ENCODE peak calls at places on chromosomes 3 and 15, in six cellular contexts. I is IMR-90, Z is neuronal stem cell, U is H9, N is mesenchymal stem cell, M is H1. P is an unnamed sample.

GRCh38 chr3:44342191-44342790 is 3.7 kb downstream of the TCAIM start:
- DNase-seq in M (no peak), I (peak), Z (no peak), N (peak), U (no peak), P (no peak)

GRCh38 chr3:70979983-70980645 is 603.4 kb downstream of the FOXP1 start:
- DNase-seq in N (no peak), U (no peak), M (no peak), Z (no peak), I (peak), P (no peak)

GRCh38 chr3:176766862-176767261 is 430.4 kb downstream of the TBL1XR1 start:
- DNase-seq in I (no peak), U (no peak), N (no peak), M (no peak), Z (no peak), P (peak)

GRCh38 chr3:35594739-35595138 is 44.6 kb upstream of the ARPP21 start:
- DNase-seq in Z (no peak), U (no peak), N (no peak), M (no peak), I (no peak), P (no peak)

GRCh38 chr3:10500717-10501663 is 4.4 kb downstream of the ATP2B2 start:
- DNase-seq in U (no peak), I (no peak), Z (no peak), M (no peak), N (no peak), P (no peak)

GRCh38 chr3:113250566-113250965 is 39.2 kb downstream of the BOC start:
- DNase-seq in U (no peak), I (no peak), Z (no peak), M (no peak), N (no peak), P (no peak)

GRCh38 chr15:100042558-100042957 is 299.2 kb downstream of the ADAMTS17 start:
- DNase-seq in N (peak), I (peak), U (no peak), Z (no peak), M (no peak), P (no peak)

GRCh38 chr15:48803877-48804276 is 7.0 kb downstream of the CEP152 start:
- DNase-seq in M (no peak), U (no peak), Z (no peak), N (no peak), I (no peak), P (no peak)

GRCh38 chr15:29687204-29687768 is 135.0 kb downstream of the TJP1 start:
- DNase-seq in Z (no peak), I (no peak), M (peak), U (no peak), N (no peak), P (no peak)

GRCh38 chr15:85964471-85964870 is 115.2 kb upstream of the AGBL1 start:
- DNase-seq in Z (no peak), N (no peak), M (no peak), U (no peak), I (no peak), P (peak)

GRCh38 chr3:106086636-106087035 is 217.8 kb upstream of the CBLB start:
- DNase-seq in Z (no peak), M (no peak), U (no peak), I (no peak), N (no peak), P (no peak)

GRCh38 chr15:25900901-25901300 is 37.8 kb upstream of the ATP10A start:
- DNase-seq in M (no peak), Z (no peak), N (no peak), I (peak), U (no peak), P (peak)

GRCh38 chr3:150082898-150083652 is 112.4 kb upstream of the PFN2 start:
- DNase-seq in M (no peak), Z (no peak), N (no peak), U (no peak), I (no peak), P (no peak)

GRCh38 chr15:33021806-33022389 is 172.6 kb downstream of the FMN1 start:
- DNase-seq in M (no peak), Z (peak), I (peak), N (peak), U (no peak), P (no peak)

GRCh38 chr3:150412599-150413069 is 4.5 kb downstream of the TSC22D2 start:
- DNase-seq in I (peak), U (no peak), M (no peak), Z (no peak), N (peak), P (peak)

GRCh38 chr3:57778499-57778898 is 22.4 kb downstream of the SLMAP start:
- DNase-seq in I (peak), N (peak), Z (no peak), U (no peak), M (no peak), P (no peak)

GRCh38 chr3:12986986-12987385 is 86.2 kb downstream of the IQSEC1 start:
- DNase-seq in M (no peak), U (no peak), I (no peak), N (no peak), Z (no peak), P (peak)

GRCh38 chr3:125120370-125121122 is 64.7 kb upstream of the HEG1 start:
- DNase-seq in Z (peak), U (peak), N (no peak), M (peak), I (no peak), P (peak)

GRCh38 chr3:27591811-27592210 is 107.6 kb upstream of the SLC4A7 start:
- DNase-seq in M (no peak), N (no peak), I (no peak), U (no peak), Z (no peak), P (no peak)

GRCh38 chr15:92901053-92901761 is 1.1 kb downstream of the CHD2 start:
- DNase-seq in I (no peak), U (no peak), Z (no peak), M (no peak), N (no peak), P (peak)

GRCh38 chr3:107268461-107268860 is 108.8 kb upstream of the CCDC54 start:
- DNase-seq in I (no peak), U (no peak), N (no peak), Z (no peak), M (no peak), P (no peak)

GRCh38 chr15:65312400-65312916 is 8.0 kb downstream of the RNU5B-1 start:
- DNase-seq in U (no peak), M (no peak), N (no peak), I (no peak), Z (no peak), P (no peak)

GRCh38 chr3:66179813-66180212 is 41.0 kb upstream of the SLC25A26 start:
- DNase-seq in U (no peak), I (no peak), N (no peak), M (no peak), Z (no peak), P (no peak)

GRCh38 chr3:176375519-176375918 is 821.8 kb downstream of the TBL1XR1 start:
- DNase-seq in N (no peak), U (no peak), I (no peak), M (no peak), Z (no peak), P (no peak)

GRCh38 chr15:81297147-81297572 is 26.8 kb downstream of the STARD5 start:
- DNase-seq in I (peak), U (no peak), M (no peak), Z (no peak), N (no peak), P (peak)

DNA sequence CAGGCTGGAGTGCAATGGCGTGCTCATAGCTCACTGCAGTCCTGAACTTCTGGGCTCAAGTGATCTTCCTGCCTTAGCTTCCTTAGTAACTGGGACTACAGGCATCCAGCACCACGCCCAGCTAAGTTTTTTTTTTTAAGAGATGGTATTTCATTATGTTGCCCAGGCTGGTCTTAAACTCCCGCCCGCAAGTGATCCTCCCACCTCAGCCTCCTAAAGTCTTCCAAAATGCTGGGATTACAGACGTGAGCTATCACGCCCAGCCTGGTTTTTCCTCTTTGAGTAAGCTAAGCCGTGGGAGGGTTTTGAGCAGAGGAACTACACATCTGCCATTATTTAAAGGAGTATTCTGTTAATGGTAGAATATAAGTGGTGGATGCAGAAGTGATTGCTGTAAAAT is 7.4 kb upstream of the LRRFIP2 start:
- DNase-seq in M (peak), N (no peak), U (no peak), I (no peak), Z (no peak), P (peak)
- H3K27ac ChIP-seq in M (no peak), N (no peak), U (no peak), I (peak), Z (no peak), P (no peak)

DNA sequence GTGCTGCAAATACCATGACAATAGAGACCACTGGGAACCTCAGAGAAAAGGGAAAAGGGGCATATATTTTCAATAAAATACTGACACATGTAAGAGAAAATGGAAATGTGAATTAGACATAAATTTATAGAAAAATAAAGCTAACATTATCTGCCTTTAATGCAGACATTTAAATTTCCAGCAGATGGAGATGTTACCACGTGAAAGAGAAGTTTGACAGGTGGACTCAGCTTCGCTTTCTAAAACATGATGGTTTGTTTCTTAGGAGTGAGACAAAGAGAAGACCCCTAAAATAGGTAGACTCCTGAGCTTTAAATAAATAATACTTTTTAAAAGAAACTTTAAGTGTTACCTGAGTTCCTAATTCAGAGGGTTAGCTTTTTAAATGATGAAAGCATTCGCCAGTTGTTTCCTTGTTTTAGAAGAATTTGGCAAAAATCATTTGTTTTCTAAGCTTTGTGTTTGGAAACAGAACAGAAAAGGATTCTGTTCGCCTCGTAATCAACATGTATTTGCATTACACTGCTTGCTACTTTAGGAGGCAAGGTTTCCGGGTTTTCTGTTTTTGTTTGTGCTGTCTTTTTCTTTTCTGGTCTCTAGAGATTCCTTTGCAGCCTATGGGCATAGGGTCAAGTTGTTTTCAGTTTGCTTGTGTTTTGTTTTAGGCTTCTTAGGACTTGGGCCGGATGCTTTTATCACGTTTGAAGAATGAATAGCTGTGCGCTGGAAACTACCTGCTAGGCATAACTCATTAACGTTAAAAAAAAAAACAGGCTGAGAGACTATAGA is 271.4 kb downstream of the THSD4 start:
- DNase-seq in Z (peak), N (peak), M (no peak), U (peak), I (peak), P (no peak)
- H2BK120ac ChIP-seq in Z (no peak), N (no peak), M (peak), U (no peak), I (peak), P (no peak)

DNA sequence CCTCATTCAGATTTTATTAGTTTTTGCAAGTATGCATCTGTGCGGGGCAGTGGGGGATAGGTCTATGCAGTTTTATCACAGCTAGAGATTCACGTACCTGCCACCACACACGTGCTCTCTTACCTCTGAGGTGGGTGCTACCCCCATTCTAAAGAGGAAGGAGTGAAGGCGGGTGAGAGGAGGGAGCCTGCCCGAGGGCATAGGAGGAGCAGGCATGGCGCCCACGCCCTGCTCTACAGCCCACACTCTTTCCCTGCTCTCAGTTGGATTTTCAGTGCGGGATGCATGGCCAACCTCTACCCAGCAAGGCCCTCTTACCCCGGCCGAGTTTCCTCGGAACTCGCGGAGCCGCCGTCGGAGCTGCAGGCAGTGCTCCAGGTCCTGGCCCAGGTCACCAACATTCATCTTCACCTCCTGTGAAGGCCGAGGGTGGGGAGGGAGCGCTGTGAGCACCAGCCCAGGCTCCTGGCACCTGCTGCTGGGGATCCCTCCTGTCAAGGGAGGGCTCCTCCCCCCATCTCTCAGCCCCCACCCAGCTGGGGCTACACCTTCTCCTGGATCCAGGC is 26.9 kb downstream of the PLA2G4B start:
- DNase-seq in M (no peak), N (no peak), U (no peak), I (no peak), Z (no peak), P (no peak)
- H3K14ac ChIP-seq in M (no peak), N (no peak), U (no peak), I (no peak), Z (no peak), P (no peak)

GRCh38 chr15:71278989-71279756 is 163.9 kb downstream of the THSD4 start:
- DNase-seq in U (no peak), M (no peak), I (peak), Z (no peak), N (peak), P (peak)
- H3K27ac ChIP-seq in U (no peak), M (no peak), I (peak), Z (no peak), N (peak), P (no peak)

GRCh38 chr3:140859592-140860336 is 81.9 kb upstream of the SLC25A36 start:
- DNase-seq in I (no peak), Z (no peak), U (no peak), M (no peak), N (no peak), P (no peak)

GRCh38 chr3:140857993-140858392 is 83.6 kb upstream of the SLC25A36 start:
- DNase-seq in Z (no peak), I (no peak), U (no peak), N (no peak), M (no peak), P (no peak)

DNA sequence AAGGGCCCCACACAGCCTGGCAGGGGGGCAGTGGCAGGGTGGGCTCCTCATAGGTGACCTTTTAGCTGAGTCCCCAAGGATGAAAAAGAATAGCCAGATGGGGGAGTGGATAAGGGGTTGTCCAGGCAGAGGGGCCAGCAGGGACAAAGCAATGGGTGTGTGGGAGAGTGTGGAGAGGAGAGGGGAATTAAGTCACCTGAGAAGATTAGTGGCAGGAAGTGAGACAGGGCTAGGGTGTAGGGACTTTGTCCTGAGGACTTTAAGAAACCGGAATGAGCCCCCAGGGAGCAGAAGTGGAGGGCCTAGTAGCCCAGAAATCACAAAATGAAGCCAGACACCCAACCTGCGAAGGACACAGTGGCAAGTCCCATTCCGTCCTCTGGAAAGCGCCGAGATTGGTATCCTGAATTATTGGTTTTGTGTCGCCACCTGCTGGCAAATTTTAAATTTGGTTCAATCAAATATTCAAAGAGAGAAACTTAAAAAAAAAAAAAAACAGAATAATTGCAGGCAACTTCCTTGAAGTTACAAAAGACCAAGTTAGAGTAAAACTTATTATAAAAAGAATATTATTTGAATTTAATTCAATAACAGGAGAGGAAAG is 78.1 kb upstream of the SLC25A36 start:
- DNase-seq in M (peak), U (peak), Z (peak), N (peak), I (peak), P (peak)
- H2BK120ac ChIP-seq in M (no peak), U (no peak), Z (no peak), N (no peak), I (no peak), P (no peak)

DNA sequence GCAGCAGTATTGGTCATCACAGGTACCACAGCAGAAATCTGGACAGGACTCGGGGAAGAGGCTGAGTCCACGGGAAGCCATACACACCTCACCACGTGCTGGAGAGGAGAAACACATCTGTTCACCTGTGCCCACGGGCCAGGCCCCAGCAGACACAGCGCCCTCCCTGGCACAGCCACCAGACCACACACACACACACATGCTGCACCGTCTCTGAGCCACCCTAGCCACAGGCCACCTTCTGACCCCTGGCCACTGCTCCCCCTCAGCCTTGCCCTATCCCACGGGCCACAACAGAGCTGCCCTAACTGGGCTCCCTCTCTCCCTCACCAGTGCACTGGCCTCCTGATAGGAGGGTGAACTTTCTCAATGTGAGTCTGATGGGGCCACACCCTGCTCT is 2.8 kb downstream of the SHISA5 start:
- DNase-seq in M (peak), U (no peak), Z (no peak), I (no peak), N (no peak), P (no peak)
- H3K14ac ChIP-seq in M (no peak), U (no peak), Z (no peak), I (no peak), N (no peak), P (no peak)

DNA sequence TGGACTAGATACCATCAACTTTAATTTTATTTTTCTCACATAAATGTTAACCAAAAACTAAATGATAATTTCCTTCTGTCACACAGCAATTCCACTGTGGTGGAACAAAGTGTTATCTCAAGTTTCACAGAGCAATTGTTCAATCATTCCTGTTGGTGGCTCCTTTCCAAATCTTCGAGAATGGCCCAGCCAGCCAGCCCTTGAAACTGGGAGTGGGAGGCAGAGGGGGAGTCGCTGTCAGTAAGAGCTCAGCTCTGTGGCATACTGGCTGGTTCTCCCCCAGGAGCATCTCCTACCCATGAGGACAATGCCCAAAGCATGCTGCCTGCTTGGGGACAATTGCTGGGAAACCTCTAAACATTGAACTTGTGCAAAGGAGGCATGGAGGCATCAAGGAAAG is 47.7 kb downstream of the MECOM start:
- DNase-seq in M (no peak), U (no peak), I (no peak), Z (no peak), N (no peak), P (no peak)
- H3K27ac ChIP-seq in M (no peak), U (no peak), I (no peak), Z (no peak), N (no peak), P (no peak)

P was measured in trophoblast cell.